ENCODE peak calls at places on chromosomes 2 and 18, in six cellular contexts. W, V, K, A, X and Q are unnamed samples.

GRCh38 chr2:98647636-98648035 is 39.2 kb downstream of the UNC50 start:
- DNase-seq in W (peak), V (no peak), K (no peak), A (no peak), X (peak), Q (no peak)

GRCh38 chr2:179946810-179947485 is 60.1 kb downstream of the CWC22 start:
- DNase-seq in W (no peak), V (no peak), K (no peak), A (no peak), X (no peak), Q (no peak)

GRCh38 chr2:69119104-69119503 is 106.1 kb downstream of the ANTXR1 start:
- DNase-seq in W (no peak), V (no peak), K (no peak), A (no peak), X (no peak), Q (no peak)

GRCh38 chr18:43863180-43863579 is 585.9 kb upstream of the SYT4 start:
- DNase-seq in W (no peak), V (no peak), K (no peak), A (no peak), X (no peak), Q (peak)

GRCh38 chr18:62812242-62812641 is 96.9 kb downstream of the PHLPP1 start:
- DNase-seq in W (no peak), V (no peak), K (no peak), A (no peak), X (no peak), Q (no peak)

GRCh38 chr2:202808754-202809153 is 62.8 kb downstream of the ICA1L start:
- DNase-seq in W (no peak), V (no peak), K (no peak), A (no peak), X (no peak), Q (no peak)

GRCh38 chr2:174717273-174717672 is 47.0 kb downstream of the CHRNA1 start:
- DNase-seq in W (no peak), V (peak), K (no peak), A (no peak), X (peak), Q (no peak)

GRCh38 chr2:101619191-101619591 is 78.3 kb upstream of the MAP4K4 start:
- DNase-seq in W (no peak), V (peak), K (peak), A (peak), X (no peak), Q (peak)

GRCh38 chr2:84299211-84299775 is 159.8 kb downstream of the SUCLG1 start:
- DNase-seq in W (no peak), V (no peak), K (no peak), A (no peak), X (no peak), Q (no peak)

GRCh38 chr2:49210191-49210590 is 55.9 kb upstream of the FSHR start:
- DNase-seq in W (no peak), V (no peak), K (no peak), A (no peak), X (no peak), Q (peak)

GRCh38 chr2:109582928-109583895 is 30.6 kb downstream of the SEPTIN10 start:
- DNase-seq in W (no peak), V (no peak), K (no peak), A (no peak), X (peak), Q (no peak)

GRCh38 chr2:43472527-43473194 is 123.2 kb downstream of the THADA start:
- DNase-seq in W (no peak), V (no peak), K (no peak), A (no peak), X (no peak), Q (no peak)

GRCh38 chr2:189566046-189566445 is 14.5 kb downstream of the SLC40A1 start:
- DNase-seq in W (no peak), V (peak), K (no peak), A (peak), X (peak), Q (peak)

GRCh38 chr2:216001612-216002215 is 11.6 kb downstream of the MREG start:
- DNase-seq in W (no peak), V (no peak), K (no peak), A (no peak), X (no peak), Q (peak)

GRCh38 chr18:10131036-10131774 is 217.4 kb downstream of the VAPA start:
- DNase-seq in W (no peak), V (no peak), K (no peak), A (no peak), X (no peak), Q (peak)

GRCh38 chr2:113980946-113981345 is 91.1 kb downstream of the ACTR3 start:
- DNase-seq in W (no peak), V (peak), K (no peak), A (peak), X (peak), Q (no peak)

GRCh38 chr2:224401641-224402342 is at the start of gene FAM124B:
- DNase-seq in W (no peak), V (peak), K (no peak), A (peak), X (peak), Q (peak)

GRCh38 chr2:204917089-204917701 is 371.9 kb downstream of the PARD3B start:
- DNase-seq in W (no peak), V (no peak), K (no peak), A (no peak), X (no peak), Q (no peak)

GRCh38 chr2:224085246-224085645 is 46.2 kb upstream of the SERPINE2 start:
- DNase-seq in W (peak), V (no peak), K (no peak), A (no peak), X (peak), Q (no peak)

GRCh38 chr18:53544926-53545325 is 679.5 kb downstream of the MBD2 start:
- DNase-seq in W (no peak), V (no peak), K (no peak), A (no peak), X (no peak), Q (no peak)

GRCh38 chr2:230358305-230358704 is 31.3 kb downstream of the SP140L start:
- DNase-seq in W (peak), V (no peak), K (no peak), A (no peak), X (peak), Q (no peak)

GRCh38 chr2:129248183-129248582 is 731.3 kb upstream of the RAB6C start:
- DNase-seq in W (no peak), V (no peak), K (no peak), A (no peak), X (peak), Q (peak)

GRCh38 chr2:179104736-179105135 is 54.8 kb upstream of the CCDC141 start:
- DNase-seq in W (no peak), V (no peak), K (no peak), A (no peak), X (no peak), Q (no peak)